ENCODE peak calls at places on chromosomes 11 and 22, in eight cellular contexts. Y is stimulated activated CD8-positive, alpha-beta memory T cell treated with anti-CD3 and anti-CD28 coated beads, Interleukin-4, amount 100 ng/mL, for 24 hours; Z is EL; U is nucleus accumbens; M is fibroblast of pulmonary artery; P is stimulated activated CD4-positive, alpha-beta T cell treated with anti-CD3 and anti-CD28 coated beads, Interleukin-4, amount 100 ng/mL, for 1 hour; J is KG1; O is NCI-H1930. C is an unnamed sample.

GRCh38 chr11:105054723-105055492 is 9.8 kb upstream of the CARD16 start:
- DNase-seq in Y (no peak), Z (no peak), U (no peak), M (no peak), P (no peak), J (no peak), O (no peak), C (no peak)

GRCh38 chr11:118812485-118812884 is 21.5 kb upstream of the DDX6 start:
- DNase-seq in Y (no peak), Z (no peak), U (no peak), M (no peak), P (no peak), J (no peak), O (no peak), C (no peak)

GRCh38 chr11:103903005-103903404 is 133.4 kb upstream of the DDI1 start:
- DNase-seq in Y (no peak), Z (no peak), U (no peak), M (no peak), P (no peak), J (no peak), O (no peak), C (no peak)

GRCh38 chr11:125036933-125037332 is 26.2 kb upstream of the SLC37A2 start:
- DNase-seq in Y (no peak), Z (peak; percentile 89), U (no peak), M (peak; percentile 79), P (no peak), J (no peak), O (no peak), C (no peak)

GRCh38 chr22:17930455-17931313 is 93.7 kb downstream of the MICAL3 start:
- DNase-seq in Y (no peak), Z (no peak), U (no peak), M (no peak), P (no peak), J (no peak), O (no peak), C (no peak)

GRCh38 chr11:68976563-68976962 is 4.2 kb downstream of the MRGPRD start:
- DNase-seq in Y (no peak), Z (no peak), U (no peak), M (no peak), P (no peak), J (no peak), O (no peak), C (no peak)

GRCh38 chr22:38204784-38205183 is 3.0 kb downstream of the MAFF start:
- DNase-seq in Y (no peak), Z (no peak), U (no peak), M (peak; percentile 18), P (no peak), J (no peak), O (no peak), C (peak; percentile 24)

GRCh38 chr11:132177106-132177505 is 806.7 kb downstream of the NTM start:
- DNase-seq in Y (no peak), Z (peak; percentile 30), U (no peak), M (peak; percentile 75), P (no peak), J (no peak), O (no peak), C (no peak)

GRCh38 chr11:3674189-3674588 is 3.0 kb upstream of the CHRNA10 start:
- DNase-seq in Y (no peak), Z (peak; percentile 64), U (no peak), M (peak; percentile 34), P (no peak), J (no peak), O (no peak), C (no peak)

GRCh38 chr11:34148504-34149165 is 43.2 kb downstream of the NAT10 start:
- DNase-seq in Y (no peak), Z (no peak), U (no peak), M (no peak), P (no peak), J (no peak), O (no peak), C (peak; percentile 56)

GRCh38 chr22:44340271-44341239 is 27.8 kb upstream of the SHISAL1 start:
- DNase-seq in Y (no peak), Z (no peak), U (no peak), M (no peak), P (no peak), J (no peak), O (no peak), C (no peak)

GRCh38 chr22:45537734-45538181 is 35.1 kb downstream of the FBLN1 start:
- DNase-seq in Y (no peak), Z (peak; percentile 87), U (peak; percentile 73), M (peak; percentile 51), P (no peak), J (no peak), O (no peak), C (no peak)

GRCh38 chr22:41915035-41915782 is at the start of gene SHISA8:
- DNase-seq in Y (peak; percentile 37), Z (peak; percentile 37), U (no peak), M (peak; percentile 29), P (peak; percentile 71), J (no peak), O (no peak), C (no peak)

GRCh38 chr11:84965484-84965883 is 661.7 kb downstream of the DLG2 start:
- DNase-seq in Y (no peak), Z (no peak), U (no peak), M (no peak), P (no peak), J (no peak), O (no peak), C (no peak)

GRCh38 chr11:122656631-122657101 is 1.1 kb downstream of the UBASH3B start:
- DNase-seq in Y (no peak), Z (peak; percentile 77), U (peak; percentile 33), M (peak; percentile 27), P (peak; percentile 49), J (no peak), O (no peak), C (peak; percentile 74)

GRCh38 chr22:35731321-35731720 is 13.6 kb downstream of the APOL5 start:
- DNase-seq in Y (no peak), Z (no peak), U (no peak), M (no peak), P (no peak), J (no peak), O (no peak), C (no peak)

GRCh38 chr22:19565921-19566598 is 41.9 kb upstream of the CLDN5 start:
- DNase-seq in Y (no peak), Z (peak; percentile 16), U (no peak), M (no peak), P (no peak), J (no peak), O (no peak), C (no peak)

GRCh38 chr11:69208190-69209037 is 52.7 kb downstream of the SMIM38 start:
- DNase-seq in Y (no peak), Z (no peak), U (no peak), M (no peak), P (no peak), J (no peak), O (no peak), C (no peak)

GRCh38 chr22:33426451-33426850 is 368.3 kb upstream of the SYN3 start:
- DNase-seq in Y (no peak), Z (no peak), U (no peak), M (no peak), P (no peak), J (no peak), O (no peak), C (no peak)

GRCh38 chr22:32335471-32335870 is 22.2 kb upstream of the RFPL3 start:
- DNase-seq in Y (no peak), Z (no peak), U (no peak), M (no peak), P (no peak), J (no peak), O (no peak), C (no peak)

GRCh38 chr11:122137081-122137793 is 21.2 kb upstream of the BLID start:
- DNase-seq in Y (no peak), Z (peak; percentile 94), U (no peak), M (peak; percentile 88), P (no peak), J (no peak), O (no peak), C (no peak)

C was measured in GF-D8.